ENCODE peak calls at places on chromosomes 16 and 17, in five cellular contexts. M, T, A, D and I are unnamed samples.
A peak's percentile ranks its signal among the peaks of the same experiment; 100 is the strongest.

GRCh38 chr17:65078441-65079160 is 22.1 kb upstream of the GNA13 start:
- DNase-seq in T (peak; percentile 26), D (no peak), A (no peak), M (no peak), I (no peak)

GRCh38 chr16:86306811-86307517 is 203.4 kb upstream of the FOXF1 start:
- DNase-seq in T (no peak), D (no peak), A (no peak), M (no peak), I (no peak)

GRCh38 chr16:21638573-21638975 is 13.8 kb downstream of the IGSF6 start:
- DNase-seq in A (no peak), D (no peak), M (no peak), T (peak; percentile 40), I (no peak)

GRCh38 chr16:67613808-67614207 is 31.1 kb upstream of the CARMIL2 start:
- DNase-seq in D (no peak), A (no peak), T (no peak), M (no peak), I (no peak)

GRCh38 chr16:17578921-17579876 is 108.4 kb upstream of the XYLT1 start:
- DNase-seq in A (peak; percentile 80), D (peak; percentile 58), M (no peak), T (peak; percentile 62), I (no peak)

GRCh38 chr17:20010099-20010863 is 1.1 kb downstream of the SPECC1 start:
- DNase-seq in M (no peak), D (peak; percentile 65), A (no peak), T (peak; percentile 14), I (no peak)

GRCh38 chr17:8073627-8074485 is 13.7 kb downstream of the ALOX12B start:
- DNase-seq in A (peak; percentile 38), T (peak; percentile 24), M (peak; percentile 87), D (peak; percentile 84), I (peak; percentile 85)

GRCh38 chr16:11212819-11213196 is 43.2 kb downstream of the SOCS1 start:
- DNase-seq in A (no peak), T (no peak), D (no peak), M (peak; percentile 61), I (no peak)

GRCh38 chr16:56269276-56269675 is 78.0 kb downstream of the GNAO1 start:
- DNase-seq in A (no peak), T (no peak), D (no peak), M (no peak), I (no peak)

GRCh38 chr16:14196539-14196938 is 125.4 kb downstream of the MRTFB start:
- DNase-seq in T (no peak), D (no peak), A (no peak), M (no peak), I (no peak)

GRCh38 chr17:39679521-39680192 is 8.2 kb downstream of the PGAP3 start:
- DNase-seq in D (no peak), M (peak; percentile 36), A (no peak), T (no peak), I (no peak)

GRCh38 chr17:17493249-17493985 is 2.8 kb downstream of the RASD1 start:
- DNase-seq in A (no peak), D (no peak), T (no peak), M (peak; percentile 80), I (peak; percentile 47)

GRCh38 chr17:62179525-62180161 is 114.6 kb upstream of the MED13 start:
- DNase-seq in M (no peak), A (no peak), T (peak; percentile 50), D (no peak), I (no peak)

GRCh38 chr16:88354229-88355092 is 28.3 kb upstream of the ZNF469 start:
- DNase-seq in D (peak; percentile 38), T (no peak), A (no peak), M (no peak), I (peak; percentile 35)

GRCh38 chr17:77323413-77324171 is 182.8 kb downstream of the SEC14L1 start:
- DNase-seq in T (no peak), M (peak; percentile 73), D (no peak), A (peak; percentile 24), I (peak; percentile 68)

GRCh38 chr17:48044851-48045250 is 3.3 kb upstream of the NFE2L1 start:
- DNase-seq in D (no peak), A (no peak), M (no peak), T (no peak), I (no peak)

GRCh38 chr16:82183004-82183397 is 13.0 kb upstream of the MPHOSPH6 start:
- DNase-seq in M (no peak), A (no peak), T (no peak), D (no peak), I (no peak)

GRCh38 chr17:27846042-27846655 is 45.8 kb upstream of the NOS2 start:
- DNase-seq in T (no peak), D (no peak), A (no peak), M (no peak), I (no peak)

GRCh38 chr17:64418506-64419339 is 28.1 kb upstream of the PECAM1 start:
- DNase-seq in D (no peak), A (no peak), M (no peak), T (peak; percentile 33), I (no peak)

GRCh38 chr17:4110152-4110551 is 32.7 kb downstream of the ZZEF1 start:
- DNase-seq in M (no peak), D (no peak), A (no peak), T (no peak), I (no peak)

GRCh38 chr16:58461640-58462039 is 38.3 kb upstream of the NDRG4 start:
- DNase-seq in M (no peak), D (no peak), A (no peak), T (no peak), I (no peak)

GRCh38 chr16:1976216-1976520 is 4.3 kb downstream of the TBL3 start:
- DNase-seq in T (no peak), D (no peak), M (no peak), A (no peak), I (no peak)

GRCh38 chr16:57614546-57615343 is 13.7 kb upstream of the ADGRG1 start:
- DNase-seq in D (peak; percentile 26), M (no peak), T (no peak), A (no peak), I (no peak)

GRCh38 chr17:17683710-17684365 is 2.6 kb downstream of the RAI1 start:
- DNase-seq in D (no peak), M (no peak), T (no peak), A (no peak), I (no peak)

GRCh38 chr17:53472586-53472985 is 350.1 kb upstream of the KIF2B start:
- DNase-seq in D (no peak), A (no peak), T (no peak), M (no peak), I (no peak)

GRCh38 chr17:28953444-28954118 is 2.3 kb upstream of the PHF12 start:
- DNase-seq in T (peak; percentile 47), A (peak; percentile 46), D (peak; percentile 64), M (no peak), I (no peak)

GRCh38 chr17:7922499-7923289 is 6.6 kb upstream of the RNF227 start:
- DNase-seq in T (peak; percentile 83), D (peak; percentile 92), M (peak; percentile 91), A (peak; percentile 84), I (peak; percentile 90)

GRCh38 chr17:65407017-65407416 is 154.4 kb downstream of the AXIN2 start:
- DNase-seq in M (no peak), D (no peak), A (no peak), T (no peak), I (no peak)

DNA sequence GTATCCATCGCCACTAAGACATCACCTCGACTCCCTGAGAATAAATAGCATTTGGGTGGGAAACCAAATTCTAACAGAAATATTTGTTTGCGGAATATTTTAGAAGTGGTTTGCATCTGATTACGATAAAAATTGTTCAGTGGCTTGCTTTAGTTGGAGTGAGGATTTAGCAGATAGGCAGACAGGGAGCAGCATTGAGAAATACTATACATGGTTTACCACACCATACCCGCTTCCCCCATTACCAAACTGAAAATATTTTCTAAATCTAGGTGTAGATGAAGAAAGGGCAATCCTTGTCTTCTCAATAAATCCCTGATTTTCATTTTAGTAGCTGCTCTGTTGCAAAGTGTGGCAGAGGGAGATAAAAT is 895 bp upstream of the BAHCC1 start:
- DNase-seq in M (no peak), A (no peak), T (no peak), D (no peak), I (no peak)
- H3K4me3 ChIP-seq in M (peak overlapping the region; percentile 76), A (peak overlapping the region; percentile 12), T (peak overlapping the region; percentile 42), D (peak overlapping the region; percentile 17), I (peak overlapping the region; percentile 74)

DNA sequence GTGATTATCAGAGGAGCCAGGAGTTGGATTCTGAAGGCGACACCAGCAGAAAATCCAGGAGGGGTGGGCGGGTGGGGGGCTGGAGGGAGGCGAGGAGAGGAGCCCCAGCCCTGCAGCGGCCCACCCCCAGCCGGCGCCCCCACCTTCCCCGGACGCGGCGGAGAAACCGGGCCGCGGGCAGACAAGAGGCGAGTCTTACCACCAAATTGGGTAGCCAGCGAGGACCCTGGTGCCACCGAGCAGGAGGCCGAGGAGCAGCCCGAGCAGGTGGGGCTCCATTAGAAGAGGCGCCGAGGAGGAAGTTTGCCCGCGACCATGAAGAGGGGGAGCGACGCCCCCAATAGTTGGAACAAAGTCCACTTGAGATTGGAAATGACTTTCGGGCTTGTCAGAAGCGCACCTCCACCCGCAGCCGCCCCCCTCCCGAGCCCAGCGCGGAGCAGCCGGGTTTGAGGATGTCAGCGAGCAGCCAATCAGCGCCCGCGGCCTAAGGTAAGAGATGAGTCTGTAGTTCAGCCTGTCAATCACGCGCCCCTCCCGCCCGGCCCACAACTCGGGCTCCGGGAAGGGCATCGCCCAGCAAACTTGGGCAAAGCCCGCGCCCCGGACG is at the start of gene WNT3:
- DNase-seq in D (no peak), M (no peak), A (peak; percentile 60), T (no peak), I (peak; percentile 51)
- H3K4me3 ChIP-seq in D (no peak within 1 kb of the TSS), M (peak within 1 kb of the TSS; percentile 61), A (peak within 1 kb of the TSS; percentile 9), T (peak within 1 kb of the TSS; percentile 12), I (peak within 1 kb of the TSS; percentile 51)

GRCh38 chr16:8631373-8631772 is 9.9 kb downstream of the METTL22 start:
- DNase-seq in D (no peak), M (no peak), T (no peak), A (no peak), I (no peak)

GRCh38 chr16:8627456-8627855 is 6.0 kb downstream of the METTL22 start:
- DNase-seq in D (no peak), T (no peak), M (no peak), A (no peak), I (no peak)

GRCh38 chr16:8626946-8627345 is 5.4 kb downstream of the METTL22 start:
- DNase-seq in A (no peak), M (no peak), T (no peak), D (no peak), I (no peak)

GRCh38 chr16:8630205-8630953 is 8.9 kb downstream of the METTL22 start:
- DNase-seq in T (no peak), A (no peak), D (no peak), M (no peak), I (no peak)

GRCh38 chr16:8628981-8629725 is 7.7 kb downstream of the METTL22 start:
- DNase-seq in D (no peak), A (no peak), T (no peak), M (no peak), I (no peak)
- H3K4me3 ChIP-seq in D (no peak overlapping the region), A (no peak overlapping the region), T (no peak overlapping the region), M (no peak overlapping the region), I (no peak overlapping the region)

GRCh38 chr16:6689643-6690042 is 643.0 kb upstream of the RBFOX1 start:
- DNase-seq in M (no peak), D (no peak), A (no peak), T (no peak), I (no peak)

GRCh38 chr16:6694636-6695035 is 638.0 kb upstream of the RBFOX1 start:
- DNase-seq in M (no peak), A (no peak), D (no peak), T (no peak), I (no peak)

GRCh38 chr16:6695666-6696065 is 637.0 kb upstream of the RBFOX1 start:
- DNase-seq in A (no peak), D (no peak), M (no peak), T (no peak), I (no peak)

GRCh38 chr16:6690741-6691140 is 641.9 kb upstream of the RBFOX1 start:
- DNase-seq in T (no peak), D (no peak), M (no peak), A (no peak), I (no peak)

GRCh38 chr16:6692874-6693273 is 639.8 kb upstream of the RBFOX1 start:
- DNase-seq in A (no peak), M (no peak), D (no peak), T (no peak), I (no peak)
- H3K4me3 ChIP-seq in A (no peak overlapping the region), M (no peak overlapping the region), D (no peak overlapping the region), T (no peak overlapping the region), I (no peak overlapping the region)